ENCODE peak calls at places on chromosomes 12 and 14, in five cellular contexts. E, Q, B, O and U are unnamed samples.
A peak's percentile ranks its signal among the peaks of the same experiment; 100 is the strongest.

GRCh38 chr12:112944028-112944690 is 5.9 kb downstream of the OAS3 start:
- DNase-seq in E (no peak), Q (no peak), B (no peak), O (no peak), U (no peak)

GRCh38 chr12:45216983-45217485 is 1.1 kb downstream of the ANO6 start:
- DNase-seq in E (no peak), Q (no peak), B (no peak), O (no peak), U (peak; percentile 65)

GRCh38 chr12:90015228-90015627 is 306.6 kb upstream of the ATP2B1 start:
- DNase-seq in E (no peak), Q (no peak), B (no peak), O (no peak), U (no peak)

GRCh38 chr14:36065831-36066230 is 110.7 kb downstream of the PTCSC3 start:
- DNase-seq in E (no peak), Q (no peak), B (no peak), O (no peak), U (no peak)

GRCh38 chr12:16347391-16348298 is at the start of gene MGST1:
- DNase-seq in E (peak; percentile 77), Q (peak; percentile 37), B (peak; percentile 57), O (peak; percentile 11), U (peak; percentile 8)

GRCh38 chr14:29716150-29716549 is 211.5 kb downstream of the PRKD1 start:
- DNase-seq in E (no peak), Q (no peak), B (no peak), O (no peak), U (no peak)

GRCh38 chr12:62947364-62947763 is 12.4 kb upstream of the PPM1H start:
- DNase-seq in E (no peak), Q (no peak), B (no peak), O (no peak), U (no peak)

GRCh38 chr12:127165567-127166392 is 1101.2 kb upstream of the TMEM132C start:
- DNase-seq in E (peak; percentile 28), Q (peak; percentile 92), B (peak; percentile 52), O (no peak), U (peak; percentile 95)

GRCh38 chr14:82537831-82538230 is 1004.2 kb upstream of the SEL1L start:
- DNase-seq in E (no peak), Q (no peak), B (no peak), O (no peak), U (no peak)

GRCh38 chr14:99028521-99028920 is 243.5 kb downstream of the BCL11B start:
- DNase-seq in E (no peak), Q (no peak), B (no peak), O (no peak), U (no peak)

DNA sequence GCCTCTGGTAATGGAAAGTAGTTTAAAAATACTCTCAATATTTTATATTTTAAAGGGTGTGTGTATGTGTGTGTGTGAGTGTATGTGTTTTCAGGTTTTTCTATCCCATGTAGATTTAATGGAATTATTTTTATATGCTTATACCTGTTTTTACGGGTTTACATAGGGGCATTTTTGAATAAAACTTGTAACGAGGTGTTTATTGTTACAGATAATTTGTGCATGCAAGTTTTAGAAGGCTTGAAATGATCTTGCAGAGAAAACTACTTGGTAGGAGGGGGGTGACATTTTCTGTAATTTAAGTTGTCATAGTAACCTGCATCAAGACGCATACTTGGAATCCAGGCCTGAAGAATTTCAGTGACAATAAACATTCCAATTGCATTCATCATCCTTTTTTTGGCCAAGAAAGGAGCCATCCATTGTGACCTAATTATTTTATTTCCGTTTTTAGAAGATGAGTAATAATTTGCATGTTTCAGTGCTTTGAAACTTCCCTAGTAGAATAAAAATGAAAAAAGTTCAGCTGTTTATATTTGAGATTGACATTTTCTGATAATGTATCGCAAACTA is 39.0 kb downstream of the RASSF8 start:
- DNase-seq in E (no peak), Q (no peak), B (peak; percentile 23), O (no peak), U (no peak)
- TF ChIP-seq ZBTB33 in E (no peak), Q (no peak), B (no peak), O (no peak), U (no peak)

GRCh38 chr12:123471374-123472068 is 13.6 kb downstream of the SNRNP35 start:
- DNase-seq in E (peak; percentile 50), Q (no peak), B (no peak), O (no peak), U (no peak)
- TF ChIP-seq ZBTB33 in E (peak; percentile 92), Q (peak; percentile 23), B (no peak), O (no peak), U (no peak)

DNA sequence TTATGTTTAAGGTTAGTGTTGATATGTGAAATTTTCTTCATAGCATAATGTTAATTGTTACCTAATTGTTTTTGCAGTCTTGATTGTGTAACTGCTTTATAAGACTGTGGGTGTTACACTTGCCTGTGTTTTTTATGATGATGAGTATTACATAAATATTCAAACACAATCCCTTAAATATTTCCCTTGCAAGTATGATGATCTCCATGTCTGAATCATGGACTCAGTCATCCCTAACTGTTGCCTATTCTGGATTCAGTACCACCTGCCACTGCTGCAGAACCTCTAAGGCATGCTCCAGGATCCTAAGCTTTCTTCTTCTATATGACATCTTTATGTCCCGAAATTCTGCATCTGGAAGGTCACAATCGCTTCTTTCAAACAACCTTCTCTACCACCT is 246.3 kb upstream of the CLEC14A start:
- DNase-seq in E (no peak), Q (no peak), B (no peak), O (no peak), U (no peak)
- TF ChIP-seq ZBTB33 in E (no peak), Q (no peak), B (no peak), O (no peak), U (no peak)

GRCh38 chr14:102345232-102345631 is 17.5 kb downstream of the CINP start:
- DNase-seq in E (no peak), Q (no peak), B (no peak), O (no peak), U (no peak)

GRCh38 chr14:102344084-102344483 is 18.6 kb downstream of the CINP start:
- DNase-seq in E (no peak), Q (no peak), B (no peak), O (no peak), U (no peak)

GRCh38 chr14:102344485-102344884 is 18.2 kb downstream of the CINP start:
- DNase-seq in E (no peak), Q (no peak), B (no peak), O (no peak), U (no peak)

GRCh38 chr14:102341566-102341965 is 21.1 kb downstream of the CINP start:
- DNase-seq in E (no peak), Q (no peak), B (no peak), O (no peak), U (no peak)

GRCh38 chr14:102342238-102342637 is 20.5 kb downstream of the CINP start:
- DNase-seq in E (no peak), Q (no peak), B (no peak), O (no peak), U (no peak)
- TF ChIP-seq ZBTB33 in E (no peak), Q (no peak), B (no peak), O (no peak), U (no peak)

DNA sequence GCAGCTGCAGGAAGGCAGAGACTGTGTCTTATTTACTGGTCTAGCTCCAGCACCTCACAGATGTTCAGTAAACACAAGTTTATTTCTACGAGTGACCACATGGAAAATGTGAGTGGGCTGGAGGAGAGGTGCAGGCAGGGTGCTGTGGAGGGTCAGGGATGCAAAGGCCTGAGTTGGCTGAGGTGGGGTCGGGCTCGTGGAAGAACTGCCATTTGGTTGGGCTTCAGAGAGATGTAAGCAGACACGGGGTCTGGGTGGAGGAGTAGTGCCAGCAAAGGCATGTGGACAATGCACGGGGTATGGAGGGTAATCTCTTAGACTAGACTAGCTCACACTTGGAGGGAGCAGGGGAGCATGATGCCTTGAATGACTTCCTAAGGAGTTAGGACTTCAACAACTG is 117.4 kb upstream of the RTL1 start:
- DNase-seq in E (no peak), Q (no peak), B (no peak), O (no peak), U (no peak)
- TF ChIP-seq ZBTB33 in E (no peak), Q (no peak), B (no peak), O (no peak), U (no peak)

GRCh38 chr14:23409966-23410635 is 2.0 kb upstream of the MYH6 start:
- DNase-seq in E (no peak), Q (no peak), B (no peak), O (no peak), U (no peak)
- TF ChIP-seq ZBTB33 in E (no peak), Q (no peak), B (no peak), O (no peak), U (no peak)